ENCODE peak calls at places on chromosomes 5 and 9, in nine cellular contexts. L, E, I, S, P, R, O, F and B are unnamed samples.

GRCh38 chr5:132877938-132878337 is 4.5 kb downstream of the LEAP2 start:
- ATAC-seq in L (peak), E (peak), I (no peak), S (peak), P (no peak), R (no peak), O (no peak), F (no peak), B (peak)

GRCh38 chr5:96067902-96068614 is 106.4 kb upstream of the ELL2 start:
- ATAC-seq in L (no peak), E (no peak), I (peak), S (no peak), P (no peak), R (no peak), O (peak), F (no peak), B (peak)

GRCh38 chr5:34900660-34901059 is 14.6 kb downstream of the RAD1 start:
- ATAC-seq in L (no peak), E (no peak), I (no peak), S (no peak), P (no peak), R (no peak), O (no peak), F (no peak), B (no peak)

GRCh38 chr5:83564069-83564749 is 92.7 kb downstream of the VCAN start:
- ATAC-seq in L (peak), E (peak), I (peak), S (peak), P (no peak), R (no peak), O (peak), F (peak), B (no peak)

GRCh38 chr5:129172561-129172960 is 78.0 kb downstream of the ISOC1 start:
- ATAC-seq in L (no peak), E (no peak), I (no peak), S (no peak), P (no peak), R (no peak), O (no peak), F (no peak), B (no peak)

GRCh38 chr5:107712359-107712870 is 41.7 kb upstream of the EFNA5 start:
- ATAC-seq in L (no peak), E (no peak), I (no peak), S (no peak), P (no peak), R (no peak), O (no peak), F (no peak), B (no peak)

GRCh38 chr5:4700082-4700481 is 440.0 kb upstream of the ADAMTS16 start:
- ATAC-seq in L (peak), E (peak), I (peak), S (no peak), P (no peak), R (no peak), O (peak), F (peak), B (peak)

GRCh38 chr9:112771359-112772214 is 21.0 kb downstream of the SNX30 start:
- ATAC-seq in L (peak), E (peak), I (peak), S (peak), P (no peak), R (peak), O (no peak), F (no peak), B (no peak)

GRCh38 chr5:124742983-124743533 is 3.4 kb downstream of the ZNF608 start:
- ATAC-seq in L (peak), E (peak), I (peak), S (no peak), P (no peak), R (no peak), O (peak), F (peak), B (peak)

GRCh38 chr9:91589101-91589553 is 165.5 kb upstream of the NFIL3 start:
- ATAC-seq in L (no peak), E (no peak), I (peak), S (no peak), P (no peak), R (no peak), O (no peak), F (no peak), B (no peak)

GRCh38 chr5:53469946-53470687 is 10.3 kb upstream of the FST start:
- ATAC-seq in L (peak), E (peak), I (no peak), S (no peak), P (no peak), R (no peak), O (no peak), F (no peak), B (no peak)

GRCh38 chr9:90883661-90884060 is 82.0 kb downstream of the SYK start:
- ATAC-seq in L (peak), E (no peak), I (no peak), S (no peak), P (no peak), R (no peak), O (no peak), F (no peak), B (no peak)

GRCh38 chr9:136352682-136353081 is 10.9 kb downstream of the DNLZ start:
- ATAC-seq in L (peak), E (peak), I (peak), S (no peak), P (no peak), R (no peak), O (no peak), F (no peak), B (no peak)

GRCh38 chr5:159441441-159441840 is 111.2 kb upstream of the IL12B start:
- ATAC-seq in L (peak), E (no peak), I (no peak), S (no peak), P (no peak), R (no peak), O (peak), F (no peak), B (peak)

GRCh38 chr5:27472875-27473274 is 434.5 kb upstream of the CDH9 start:
- ATAC-seq in L (no peak), E (no peak), I (no peak), S (no peak), P (no peak), R (no peak), O (peak), F (no peak), B (no peak)

GRCh38 chr9:117487555-117488175 is 72.8 kb upstream of the ASTN2 start:
- ATAC-seq in L (peak), E (peak), I (peak), S (peak), P (peak), R (peak), O (peak), F (peak), B (peak)

GRCh38 chr5:126920291-126920690 is 110.1 kb downstream of the MARCHF3 start:
- ATAC-seq in L (peak), E (no peak), I (peak), S (no peak), P (no peak), R (no peak), O (no peak), F (no peak), B (no peak)

GRCh38 chr5:40227366-40227765 is 452.3 kb upstream of the PTGER4 start:
- ATAC-seq in L (no peak), E (no peak), I (no peak), S (no peak), P (no peak), R (no peak), O (no peak), F (no peak), B (no peak)

GRCh38 chr9:107805198-107805597 is 315.6 kb upstream of the KLF4 start:
- ATAC-seq in L (no peak), E (no peak), I (no peak), S (no peak), P (no peak), R (no peak), O (no peak), F (no peak), B (no peak)

GRCh38 chr9:88791105-88791805 is 200.0 kb upstream of the S1PR3 start:
- ATAC-seq in L (peak), E (peak), I (peak), S (no peak), P (peak), R (no peak), O (no peak), F (peak), B (peak)

GRCh38 chr5:82031220-82032119 is 59.6 kb downstream of the ATG10 start:
- ATAC-seq in L (no peak), E (no peak), I (peak), S (no peak), P (no peak), R (no peak), O (no peak), F (no peak), B (peak)

GRCh38 chr9:10876333-10876732 is 263.5 kb upstream of the PTPRD start:
- ATAC-seq in L (no peak), E (no peak), I (no peak), S (no peak), P (no peak), R (no peak), O (no peak), F (no peak), B (no peak)

GRCh38 chr9:68705636-68706578 is 867 bp downstream of the PIP5K1B start:
- ATAC-seq in L (peak), E (peak), I (peak), S (peak), P (no peak), R (no peak), O (no peak), F (peak), B (peak)

GRCh38 chr9:120857481-120857880 is 14.8 kb upstream of the PSMD5 start:
- ATAC-seq in L (no peak), E (peak), I (peak), S (peak), P (no peak), R (no peak), O (no peak), F (no peak), B (no peak)

GRCh38 chr5:111233050-111233370 is 8.8 kb downstream of the CAMK4 start:
- ATAC-seq in L (no peak), E (no peak), I (no peak), S (no peak), P (no peak), R (peak), O (no peak), F (no peak), B (no peak)

GRCh38 chr5:150521522-150521817 is 13.5 kb downstream of the NDST1 start:
- ATAC-seq in L (no peak), E (no peak), I (no peak), S (no peak), P (no peak), R (no peak), O (no peak), F (no peak), B (no peak)

GRCh38 chr5:15013654-15014463 is 142.3 kb upstream of the ANKH start:
- ATAC-seq in L (peak), E (peak), I (peak), S (peak), P (peak), R (peak), O (peak), F (no peak), B (peak)

GRCh38 chr5:15791274-15791673 is 291.3 kb downstream of the FBXL7 start:
- ATAC-seq in L (peak), E (peak), I (no peak), S (no peak), P (no peak), R (no peak), O (no peak), F (no peak), B (no peak)

GRCh38 chr9:87223397-87224246 is 274.0 kb upstream of the DAPK1 start:
- ATAC-seq in L (peak), E (no peak), I (peak), S (peak), P (no peak), R (no peak), O (no peak), F (no peak), B (no peak)

GRCh38 chr9:68907910-68908309 is 106.0 kb downstream of the PRKACG start:
- ATAC-seq in L (no peak), E (no peak), I (no peak), S (no peak), P (no peak), R (no peak), O (no peak), F (no peak), B (no peak)

GRCh38 chr5:25909163-25909562 is 1129.2 kb downstream of the CDH9 start:
- ATAC-seq in L (peak), E (no peak), I (no peak), S (peak), P (no peak), R (peak), O (no peak), F (no peak), B (no peak)

GRCh38 chr5:38808666-38809343 is 37.0 kb upstream of the OSMR start:
- ATAC-seq in L (no peak), E (peak), I (peak), S (no peak), P (no peak), R (no peak), O (peak), F (no peak), B (no peak)

GRCh38 chr5:151094861-151095260 is 14.0 kb upstream of the TNIP1 start:
- ATAC-seq in L (no peak), E (no peak), I (peak), S (peak), P (peak), R (no peak), O (peak), F (no peak), B (no peak)

GRCh38 chr9:98559568-98559967 is 149.2 kb downstream of the GABBR2 start:
- ATAC-seq in L (no peak), E (no peak), I (peak), S (peak), P (no peak), R (no peak), O (no peak), F (no peak), B (no peak)